ENCODE peak calls at places on chromosomes 5 and 9, in seven cellular contexts. G, F, Q, B, U, R and V are unnamed samples.

GRCh38 chr5:59143926-59144333 is 561.1 kb downstream of the RAB3C start:
- DNase-seq in B (no peak), G (no peak), U (no peak), R (no peak), F (no peak), Q (no peak), V (no peak)

GRCh38 chr9:113143432-113144227 is 7.2 kb upstream of the SLC31A2 start:
- DNase-seq in F (no peak), U (no peak), B (no peak), Q (no peak), G (no peak), R (no peak), V (no peak)

GRCh38 chr9:117076571-117077300 is 338.1 kb downstream of the ASTN2 start:
- DNase-seq in R (no peak), G (no peak), B (no peak), F (no peak), U (no peak), Q (no peak), V (no peak)

GRCh38 chr5:82470185-82470584 is 192.0 kb upstream of the RPS23 start:
- DNase-seq in Q (no peak), U (no peak), F (no peak), G (no peak), R (no peak), B (no peak), V (no peak)

GRCh38 chr9:121700165-121700830 is 48.9 kb downstream of the DAB2IP start:
- DNase-seq in F (peak), R (no peak), B (peak), G (peak), U (no peak), Q (peak), V (peak)

GRCh38 chr9:93064392-93065124 is 6.1 kb downstream of the SUSD3 start:
- DNase-seq in B (no peak), Q (no peak), F (peak), U (no peak), R (no peak), G (no peak), V (no peak)

GRCh38 chr9:114287763-114288232 is 35.1 kb upstream of the ORM1 start:
- DNase-seq in U (peak), F (no peak), G (no peak), Q (peak), R (no peak), B (no peak), V (peak)

GRCh38 chr9:131835132-131835910 is 95.4 kb upstream of the RAPGEF1 start:
- DNase-seq in G (peak), B (peak), U (no peak), F (no peak), Q (no peak), R (no peak), V (no peak)

GRCh38 chr5:56330167-56330566 is 97.0 kb upstream of the ANKRD55 start:
- DNase-seq in Q (no peak), G (no peak), F (no peak), U (no peak), B (no peak), R (no peak), V (no peak)

GRCh38 chr5:160792281-160792680 is 59.7 kb downstream of the ATP10B start:
- DNase-seq in U (no peak), Q (no peak), F (peak), B (no peak), G (no peak), R (no peak), V (no peak)

GRCh38 chr5:128083811-128084227 is 253 bp downstream of the SLC12A2 start:
- DNase-seq in R (no peak), B (peak), U (no peak), G (peak), F (no peak), Q (no peak), V (peak)

GRCh38 chr5:155260798-155261197 is 247.2 kb downstream of the KIF4B start:
- DNase-seq in F (no peak), G (no peak), U (no peak), R (no peak), B (no peak), Q (no peak), V (no peak)

GRCh38 chr5:66745297-66745696 is 149.1 kb downstream of the MAST4 start:
- DNase-seq in Q (no peak), R (no peak), F (no peak), U (no peak), B (no peak), G (no peak), V (no peak)

GRCh38 chr5:13878357-13878756 is 66.1 kb downstream of the DNAH5 start:
- DNase-seq in Q (no peak), B (no peak), U (no peak), R (no peak), G (no peak), F (no peak), V (no peak)

GRCh38 chr9:90842378-90842777 is 40.8 kb downstream of the SYK start:
- DNase-seq in Q (no peak), R (no peak), F (no peak), B (no peak), U (no peak), G (no peak), V (no peak)

GRCh38 chr5:1732955-1733354 is 66.7 kb downstream of the MRPL36 start:
- DNase-seq in G (no peak), R (no peak), B (no peak), Q (peak), U (peak), F (no peak), V (peak)

GRCh38 chr9:132026932-132027585 is 52.6 kb downstream of the MED27 start:
- DNase-seq in G (peak), B (peak), R (peak), Q (no peak), U (no peak), F (peak), V (no peak)

GRCh38 chr9:74498616-74499095 is 1.5 kb downstream of the RORB start:
- DNase-seq in F (no peak), B (no peak), Q (no peak), U (no peak), G (peak), R (no peak), V (no peak)

GRCh38 chr5:143279698-143280097 is 123.8 kb downstream of the NR3C1 start:
- DNase-seq in F (no peak), R (peak), G (peak), Q (no peak), B (peak), U (no peak), V (no peak)

GRCh38 chr5:124289641-124290201 is 456.7 kb downstream of the ZNF608 start:
- DNase-seq in U (no peak), Q (no peak), B (no peak), G (no peak), R (no peak), F (peak), V (no peak)

GRCh38 chr9:124351672-124352468 is 63.4 kb downstream of the PSMB7 start:
- DNase-seq in R (no peak), F (no peak), Q (peak), G (no peak), U (peak), B (no peak), V (no peak)

GRCh38 chr5:10565785-10566506 is 2.1 kb downstream of the ANKRD33B start:
- DNase-seq in R (no peak), B (no peak), Q (no peak), U (no peak), G (no peak), F (no peak), V (no peak)

GRCh38 chr5:158284242-158284641 is 425.3 kb upstream of the CLINT1 start:
- DNase-seq in R (no peak), Q (no peak), U (no peak), G (no peak), B (no peak), F (no peak), V (no peak)

GRCh38 chr5:176402684-176403083 is 13.7 kb downstream of the CLTB start:
- DNase-seq in R (no peak), G (peak), U (no peak), Q (no peak), F (no peak), B (no peak), V (no peak)

GRCh38 chr5:127785098-127785927 is 82.1 kb downstream of the CCDC192 start:
- DNase-seq in G (peak), B (peak), Q (no peak), F (peak), U (no peak), R (peak), V (no peak)

GRCh38 chr5:111676496-111676895 is 80.5 kb downstream of the NREP start:
- DNase-seq in Q (no peak), F (no peak), R (no peak), G (no peak), B (peak), U (no peak), V (no peak)

GRCh38 chr5:164504141-164504772 is 998.8 kb downstream of the MAT2B start:
- DNase-seq in U (no peak), R (peak), F (peak), Q (no peak), B (peak), G (peak), V (no peak)

GRCh38 chr5:53323943-53324642 is 156.3 kb upstream of the FST start:
- DNase-seq in F (peak), Q (no peak), G (no peak), R (no peak), U (no peak), B (peak), V (peak)

GRCh38 chr9:134689320-134690181 is 47.9 kb downstream of the COL5A1 start:
- DNase-seq in B (peak), U (peak), Q (peak), R (peak), F (peak), G (peak), V (no peak)

GRCh38 chr9:36045610-36046009 is 8.9 kb downstream of the RECK start:
- DNase-seq in G (no peak), B (no peak), F (no peak), U (no peak), R (no peak), Q (no peak), V (no peak)

GRCh38 chr5:6837519-6838110 is 124.4 kb downstream of the TENT4A start:
- DNase-seq in G (no peak), Q (no peak), U (no peak), R (no peak), F (no peak), B (no peak), V (no peak)

DNA sequence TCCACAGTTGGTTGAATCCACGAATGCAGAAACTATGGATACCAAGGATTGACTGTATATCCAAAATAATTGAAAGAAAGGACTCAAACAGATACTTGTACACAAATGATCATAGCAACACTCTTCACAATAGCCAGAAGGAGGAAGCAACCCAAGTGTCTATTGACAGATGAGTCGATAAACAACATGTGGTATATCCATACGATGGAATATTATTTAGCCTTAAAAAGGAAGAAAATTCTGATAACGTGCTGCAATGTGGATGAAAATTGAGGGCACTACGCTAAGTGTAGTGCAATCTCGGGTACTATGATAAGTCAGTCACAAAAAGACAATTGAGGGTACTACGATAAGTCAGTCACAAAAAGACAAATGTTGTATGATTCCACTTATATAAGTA is 83.6 kb upstream of the CPEB4 start:
- DNase-seq in Q (no peak), R (no peak), G (no peak), U (no peak), F (no peak), B (no peak), V (no peak)
- H3K27ac ChIP-seq in Q (no peak), R (no peak), G (no peak), U (no peak), F (no peak), B (no peak), V (no peak)

DNA sequence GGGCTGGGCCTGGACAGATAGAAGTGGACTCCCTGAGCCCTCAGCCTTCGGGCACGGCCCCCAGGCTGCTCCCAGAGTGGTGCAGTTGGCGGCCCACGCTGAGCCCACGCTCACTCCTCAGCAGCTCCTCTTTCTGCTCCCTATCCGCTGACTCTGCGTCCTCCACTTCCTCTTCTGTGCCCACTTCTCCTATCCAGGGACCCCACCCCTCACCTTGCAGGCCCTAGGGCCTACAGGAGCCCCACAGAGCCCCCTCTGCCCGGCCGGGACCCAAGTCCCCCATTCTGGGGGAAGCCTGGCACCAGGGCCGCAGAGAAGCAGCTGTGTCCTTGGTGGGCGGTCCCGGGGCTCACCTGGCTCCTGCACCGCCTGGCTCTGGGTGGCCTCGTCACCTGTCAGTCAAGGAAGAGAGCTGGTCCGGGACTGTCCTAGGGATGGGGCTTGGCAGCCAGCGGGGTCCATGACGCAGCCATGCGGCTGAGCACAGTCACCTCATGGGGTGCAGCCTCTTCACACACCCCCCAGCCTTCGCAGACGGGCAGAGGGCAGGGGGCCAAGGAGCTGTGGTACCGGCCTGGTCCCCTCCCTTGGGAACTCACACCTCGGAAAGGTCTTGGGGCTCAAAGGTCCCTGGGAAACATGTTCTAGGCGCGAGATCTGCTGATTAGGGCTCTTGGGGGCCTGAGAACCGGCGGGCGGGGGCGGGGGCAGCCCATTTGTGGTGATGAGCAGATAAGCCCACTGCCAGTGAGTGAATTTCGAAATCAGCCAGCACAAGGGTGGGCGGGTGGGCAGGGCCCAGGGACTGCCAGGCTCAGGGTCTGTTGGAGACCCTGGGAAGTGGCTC is 5.4 kb upstream of the NRARP start:
- DNase-seq in U (no peak), R (no peak), Q (peak), G (no peak), F (no peak), B (no peak), V (no peak)
- H3K4me3 ChIP-seq in U (no peak), R (no peak), Q (peak), G (no peak), F (no peak), B (no peak), V (no peak)

DNA sequence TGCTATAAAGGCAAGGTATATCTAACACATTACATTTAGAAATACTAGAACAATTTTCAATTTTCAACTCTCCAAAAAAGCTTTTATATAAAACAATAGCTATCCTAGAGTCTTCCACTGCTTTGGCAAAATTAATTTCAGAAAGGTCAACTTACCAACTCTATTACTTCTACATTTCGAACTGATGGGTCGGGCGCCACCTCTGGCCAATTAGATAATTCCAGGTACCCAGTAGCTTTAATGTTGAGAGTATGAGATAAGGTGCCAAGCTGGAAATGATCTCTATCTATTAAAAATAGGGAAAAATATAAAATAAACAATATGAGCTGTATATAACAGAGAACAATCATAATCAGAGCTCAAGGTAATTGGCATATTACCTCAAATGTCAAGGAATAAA is 166.6 kb downstream of the AP3B1 start:
- DNase-seq in G (no peak), F (no peak), B (no peak), R (no peak), U (no peak), Q (no peak), V (no peak)
- TF ChIP-seq CTCF in G (no peak), F (peak), B (no peak), R (peak), U (no peak), Q (no peak), V (peak)

DNA sequence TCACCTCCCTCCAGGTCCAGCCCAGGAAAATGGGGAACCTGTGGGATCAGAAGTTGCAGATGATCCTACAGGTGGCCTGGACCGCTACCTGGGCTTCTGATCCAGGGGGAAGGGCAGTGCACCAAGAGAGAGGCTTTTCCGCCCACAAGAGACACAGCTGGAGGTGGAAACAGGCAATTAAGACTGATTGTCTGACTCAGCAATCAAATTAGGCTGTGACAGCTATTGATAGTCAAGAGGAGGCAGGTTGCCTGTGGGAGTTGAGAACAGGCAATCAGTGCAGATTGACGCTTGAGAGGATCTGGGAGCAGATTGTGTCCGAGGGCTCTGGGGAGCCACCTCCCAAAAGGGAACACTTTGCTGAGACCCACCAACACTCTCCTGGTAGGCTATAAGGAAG is 71.1 kb upstream of the SLC44A1 start:
- DNase-seq in Q (no peak), R (no peak), G (no peak), U (no peak), F (no peak), B (no peak), V (no peak)
- H3K27ac ChIP-seq in Q (no peak), R (no peak), G (no peak), U (no peak), F (no peak), B (no peak), V (no peak)

GRCh38 chr5:75668348-75668895 is 48.8 kb downstream of the POC5 start:
- DNase-seq in R (no peak), G (no peak), U (no peak), B (no peak), F (no peak), Q (no peak), V (no peak)
- H3K4me3 ChIP-seq in R (no peak), G (no peak), U (no peak), B (no peak), F (no peak), Q (no peak), V (no peak)

GRCh38 chr9:133371261-133371711 is 4.6 kb downstream of the SURF4 start:
- DNase-seq in R (no peak), U (no peak), Q (no peak), B (no peak), G (no peak), F (no peak), V (no peak)
- TF ChIP-seq CTCF in R (no peak), U (no peak), Q (no peak), B (no peak), G (no peak), F (no peak), V (no peak)